ENCODE peak calls at places on chromosomes 6 and 20, in six cellular contexts. C is endothelial cell, W is PC-9, B is glutamatergic neuron, R is fibroblast of mammary gland, A is GM13976. U is an unnamed sample.

GRCh38 chr6:136772685-136773472 is 19.4 kb downstream of the MAP3K5 start:
- DNase-seq in B (no peak), A (peak; percentile 46), W (no peak), C (no peak), R (no peak), U (no peak)

GRCh38 chr6:111583986-111584385 is 21.7 kb downstream of the TRAF3IP2 start:
- DNase-seq in B (no peak), A (no peak), W (no peak), R (no peak), C (no peak), U (no peak)

GRCh38 chr6:157954150-157955117 is 27.2 kb upstream of the SYNJ2 start:
- DNase-seq in C (peak; percentile 32), R (peak; percentile 29), B (no peak), W (peak; percentile 23), A (no peak), U (peak; percentile 76)

GRCh38 chr6:72740135-72740534 is 118.3 kb downstream of the KCNQ5 start:
- DNase-seq in B (no peak), W (no peak), R (no peak), C (no peak), A (peak; percentile 55), U (no peak)

GRCh38 chr6:56510984-56511531 is 131.6 kb downstream of the DST start:
- DNase-seq in R (no peak), W (no peak), B (no peak), C (no peak), A (no peak), U (peak; percentile 77)

GRCh38 chr6:38843798-38844197 is 128.7 kb downstream of the DNAH8 start:
- DNase-seq in C (no peak), W (no peak), B (no peak), R (no peak), A (no peak), U (no peak)

GRCh38 chr6:26022166-26022510 is 59.5 kb downstream of the TRIM38 start:
- DNase-seq in W (peak; percentile 56), C (peak; percentile 42), A (peak; percentile 50), R (peak; percentile 86), B (peak; percentile 38), U (peak; percentile 89)

GRCh38 chr20:1383621-1384404 is 9.0 kb downstream of the FKBP1A start:
- DNase-seq in W (no peak), A (no peak), B (no peak), C (no peak), R (no peak), U (no peak)

GRCh38 chr6:80163754-80164187 is 57.3 kb downstream of the BCKDHB start:
- DNase-seq in B (no peak), W (peak; percentile 17), C (no peak), A (peak; percentile 20), R (peak; percentile 87), U (peak; percentile 83)

GRCh38 chr6:127343753-127344659 is 597 bp upstream of the ECHDC1 start:
- DNase-seq in C (no peak), B (no peak), A (peak; percentile 24), R (peak; percentile 40), W (no peak), U (peak; percentile 66)

GRCh38 chr6:158667360-158667981 is 17.6 kb downstream of the SYTL3 start:
- DNase-seq in B (no peak), R (no peak), W (no peak), C (no peak), A (no peak), U (no peak)

GRCh38 chr6:157840776-157841175 is 17.7 kb downstream of the SNX9 start:
- DNase-seq in W (no peak), A (no peak), B (no peak), C (no peak), R (peak; percentile 66), U (peak; percentile 75)

GRCh38 chr6:163414367-163415175 is at the start of gene QKI:
- DNase-seq in R (peak; percentile 69), C (peak; percentile 73), B (peak; percentile 80), W (peak; percentile 73), A (peak; percentile 80), U (peak; percentile 72)
- TF ChIP-seq CTCF in R (no peak), C (no peak), B (no peak), W (no peak), A (no peak), U (no peak)

GRCh38 chr20:6381887-6382286 is 259.1 kb upstream of the FERMT1 start:
- DNase-seq in W (no peak), R (no peak), A (no peak), B (no peak), C (peak; percentile 8), U (peak; percentile 1)
- TF ChIP-seq CTCF in W (peak; percentile 62), R (no peak), A (no peak), B (peak; percentile 71), C (peak; percentile 79), U (peak; percentile 26)

GRCh38 chr6:104281370-104281769 is 578.3 kb downstream of the HACE1 start:
- DNase-seq in W (no peak), R (no peak), A (no peak), B (no peak), C (no peak), U (no peak)
- TF ChIP-seq CTCF in W (no peak), R (no peak), A (no peak), B (no peak), C (no peak), U (no peak)

GRCh38 chr6:87944541-87944954 is 103.1 kb upstream of the SPACA1 start:
- DNase-seq in A (peak; percentile 21), C (no peak), R (peak; percentile 58), B (no peak), W (peak; percentile 55), U (peak; percentile 66)
- TF ChIP-seq CTCF in A (no peak), C (no peak), R (peak; percentile 8), B (no peak), W (no peak), U (peak; percentile 29)

DNA sequence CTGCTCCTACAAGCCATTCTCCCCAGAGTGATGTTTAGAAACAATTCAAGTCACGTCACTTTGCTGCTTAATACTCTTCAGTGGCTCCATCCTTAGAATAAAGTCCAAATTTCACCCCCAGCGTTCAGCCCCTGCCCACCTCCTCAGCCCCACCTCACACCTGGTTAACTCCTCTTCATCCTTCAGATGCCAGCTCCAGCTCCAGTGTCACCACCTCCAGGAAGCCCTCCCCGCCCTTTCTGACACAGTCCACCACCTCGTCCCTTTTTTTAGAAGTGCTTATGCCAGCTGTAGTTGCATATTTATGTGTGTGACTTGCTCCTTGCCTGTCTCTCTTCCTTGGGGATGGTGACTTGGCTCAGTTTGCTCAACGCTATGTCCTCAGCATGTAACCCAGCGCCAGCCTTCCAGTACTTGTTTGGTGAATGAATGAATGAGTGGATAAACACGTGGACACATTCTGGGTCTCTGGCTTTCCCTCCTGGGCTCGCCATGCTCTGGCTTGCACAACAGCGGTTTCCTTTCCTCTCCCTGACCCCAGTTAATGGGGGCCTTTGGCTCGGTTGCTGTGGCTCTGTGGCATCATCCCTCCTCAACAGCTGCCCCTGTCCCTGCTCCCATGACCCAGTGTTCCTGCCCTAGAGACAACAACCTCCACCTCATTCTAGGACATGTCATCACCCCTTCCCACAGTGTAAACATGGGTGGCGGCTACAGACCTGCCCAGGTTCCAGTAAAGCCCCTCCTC is 3.7 kb upstream of the IP6K3 start:
- DNase-seq in A (no peak), R (peak; percentile 49), W (no peak), B (no peak), C (no peak), U (no peak)
- TF ChIP-seq CTCF in A (no peak), R (no peak), W (no peak), B (no peak), C (no peak), U (no peak)

GRCh38 chr6:33621396-33622388 is 570 bp downstream of the ITPR3 start:
- DNase-seq in B (no peak), W (peak; percentile 65), C (no peak), R (peak; percentile 45), A (peak; percentile 67), U (peak; percentile 53)

GRCh38 chr6:33622456-33623431 is 1.6 kb downstream of the ITPR3 start:
- DNase-seq in R (peak; percentile 38), A (peak; percentile 62), W (peak; percentile 55), C (no peak), B (no peak), U (peak; percentile 55)

GRCh38 chr6:33619166-33619565 is 2.0 kb upstream of the ITPR3 start:
- DNase-seq in A (no peak), R (no peak), W (no peak), C (no peak), B (no peak), U (no peak)

GRCh38 chr6:33620584-33621395 is at the start of gene ITPR3:
- DNase-seq in A (peak; percentile 97), R (peak; percentile 71), B (no peak), C (peak; percentile 36), W (peak; percentile 74), U (peak; percentile 92)

DNA sequence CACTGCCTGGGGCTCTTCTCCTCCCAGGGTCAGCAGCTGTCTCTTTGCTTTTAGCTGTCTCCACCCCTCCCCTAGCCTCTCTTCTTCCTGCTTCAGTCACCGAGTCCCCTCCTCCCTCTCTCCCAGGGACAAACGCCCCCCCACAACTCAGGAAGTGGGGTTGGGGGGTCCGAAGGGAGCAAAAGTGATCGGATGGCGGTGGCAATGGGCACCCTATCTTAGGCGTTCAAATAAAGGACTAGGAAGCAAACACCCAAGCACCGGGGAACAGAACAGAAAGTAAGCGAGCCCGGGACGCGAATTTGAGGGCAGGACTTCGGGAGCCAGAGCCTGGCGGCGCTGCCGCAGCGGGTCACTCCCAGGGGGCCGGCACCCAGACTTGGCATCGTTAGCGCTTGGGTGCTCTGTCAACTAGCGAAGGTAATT is 951 bp upstream of the ITPR3 start:
- DNase-seq in A (peak; percentile 53), R (no peak), B (no peak), C (peak; percentile 37), W (peak; percentile 58), U (no peak)
- TF ChIP-seq CTCF in A (no peak), R (no peak), B (no peak), C (no peak), W (no peak), U (no peak)